ENCODE peak calls at places on chromosome 1, in ten cellular contexts. I is fibroblast of lung, S is MM.1S, Z is HCT116, H is GM12878, E is GM23248, G is mammary epithelial cell, T is endothelial cell of umbilical vein, D is K562, C is astrocyte. P is an unnamed sample.

GRCh38 chr1:106232128-106232527 is 824.3 kb upstream of the PRMT6 start:
- DNase-seq in I (peak; percentile 4), E (no peak), C (no peak), G (no peak), H (no peak), Z (no peak), S (no peak), D (no peak), T (no peak), P (peak; percentile 7)

GRCh38 chr1:110336300-110337039 is 2.7 kb upstream of the RBM15 start:
- DNase-seq in D (no peak), H (no peak), Z (peak; percentile 39), C (no peak), G (no peak), E (peak; percentile 32), S (no peak), T (no peak), I (no peak), P (no peak)

GRCh38 chr1:56511323-56511722 is 68.0 kb downstream of the PLPP3 start:
- DNase-seq in D (no peak), C (no peak), S (no peak), G (no peak), I (no peak), Z (no peak), E (no peak), T (no peak), H (no peak), P (no peak)

GRCh38 chr1:84504580-84505021 is 1.6 kb upstream of the SPATA1 start:
- DNase-seq in S (no peak), H (no peak), Z (no peak), I (peak; percentile 90), T (peak; percentile 58), D (no peak), G (peak; percentile 53), E (peak; percentile 71), C (peak; percentile 91), P (no peak)

GRCh38 chr1:235866207-235866912 is at the start of gene LYST:
- DNase-seq in D (peak; percentile 32), G (peak; percentile 65), C (no peak), Z (no peak), H (no peak), E (peak; percentile 78), T (peak; percentile 56), S (peak; percentile 75), I (peak; percentile 32), P (no peak)

GRCh38 chr1:89898150-89898549 is 77.3 kb downstream of the LRRC8D start:
- DNase-seq in E (no peak), I (no peak), G (no peak), C (no peak), S (no peak), H (no peak), T (peak; percentile 49), Z (no peak), D (no peak), P (no peak)

GRCh38 chr1:206769331-206769731 is 1.2 kb upstream of the IL19 start:
- DNase-seq in D (no peak), I (no peak), G (no peak), S (peak; percentile 93), E (no peak), C (no peak), H (peak; percentile 96), Z (no peak), T (no peak), P (no peak)

GRCh38 chr1:8875216-8875861 is 3.1 kb downstream of the ENO1 start:
- DNase-seq in G (no peak), Z (no peak), S (no peak), I (no peak), H (no peak), T (peak; percentile 44), D (no peak), E (no peak), C (no peak), P (no peak)

GRCh38 chr1:116433283-116434257 is 60.5 kb downstream of the ATP1A1 start:
- DNase-seq in Z (no peak), G (peak; percentile 94), I (peak; percentile 78), T (no peak), C (peak; percentile 75), D (peak; percentile 63), S (no peak), H (no peak), E (peak; percentile 44), P (no peak)

GRCh38 chr1:116429821-116430374 is 56.9 kb downstream of the ATP1A1 start:
- DNase-seq in H (no peak), Z (no peak), C (no peak), G (no peak), E (no peak), T (no peak), I (no peak), D (no peak), S (no peak), P (no peak)

GRCh38 chr1:116434849-116435248 is 61.8 kb downstream of the ATP1A1 start:
- DNase-seq in H (no peak), Z (no peak), C (no peak), T (no peak), E (no peak), S (no peak), G (no peak), D (no peak), I (peak; percentile 3), P (no peak)

GRCh38 chr1:116432655-116433282 is 59.7 kb downstream of the ATP1A1 start:
- DNase-seq in H (no peak), E (no peak), C (no peak), T (no peak), Z (no peak), G (no peak), D (no peak), S (no peak), I (no peak), P (no peak)

GRCh38 chr1:116431870-116432500 is 58.9 kb downstream of the ATP1A1 start:
- DNase-seq in T (no peak), S (no peak), D (no peak), Z (no peak), H (no peak), E (no peak), I (no peak), C (no peak), G (no peak), P (no peak)
- H3K4me1 ChIP-seq in T (no peaks in the 10 kb centered on the region), S (no peaks in the 10 kb centered on the region), D (peaks cover 16% of the 10 kb centered on the region), Z (no peaks in the 10 kb centered on the region), H (no peaks in the 10 kb centered on the region), E (no peaks in the 10 kb centered on the region), I (no peaks in the 10 kb centered on the region), C (peaks cover 8% of the 10 kb centered on the region), G (peaks cover 20% of the 10 kb centered on the region), P (no peaks in the 10 kb centered on the region)

GRCh38 chr1:162823771-162824525 is 33.4 kb downstream of the HSD17B7 start:
- DNase-seq in G (no peak), Z (no peak), E (peak; percentile 25), S (no peak), T (no peak), C (no peak), I (no peak), D (no peak), H (no peak), P (no peak)

GRCh38 chr1:162823231-162823630 is 32.7 kb downstream of the HSD17B7 start:
- DNase-seq in T (peak; percentile 14), G (no peak), S (no peak), Z (no peak), C (no peak), H (no peak), E (no peak), D (no peak), I (no peak), P (no peak)

DNA sequence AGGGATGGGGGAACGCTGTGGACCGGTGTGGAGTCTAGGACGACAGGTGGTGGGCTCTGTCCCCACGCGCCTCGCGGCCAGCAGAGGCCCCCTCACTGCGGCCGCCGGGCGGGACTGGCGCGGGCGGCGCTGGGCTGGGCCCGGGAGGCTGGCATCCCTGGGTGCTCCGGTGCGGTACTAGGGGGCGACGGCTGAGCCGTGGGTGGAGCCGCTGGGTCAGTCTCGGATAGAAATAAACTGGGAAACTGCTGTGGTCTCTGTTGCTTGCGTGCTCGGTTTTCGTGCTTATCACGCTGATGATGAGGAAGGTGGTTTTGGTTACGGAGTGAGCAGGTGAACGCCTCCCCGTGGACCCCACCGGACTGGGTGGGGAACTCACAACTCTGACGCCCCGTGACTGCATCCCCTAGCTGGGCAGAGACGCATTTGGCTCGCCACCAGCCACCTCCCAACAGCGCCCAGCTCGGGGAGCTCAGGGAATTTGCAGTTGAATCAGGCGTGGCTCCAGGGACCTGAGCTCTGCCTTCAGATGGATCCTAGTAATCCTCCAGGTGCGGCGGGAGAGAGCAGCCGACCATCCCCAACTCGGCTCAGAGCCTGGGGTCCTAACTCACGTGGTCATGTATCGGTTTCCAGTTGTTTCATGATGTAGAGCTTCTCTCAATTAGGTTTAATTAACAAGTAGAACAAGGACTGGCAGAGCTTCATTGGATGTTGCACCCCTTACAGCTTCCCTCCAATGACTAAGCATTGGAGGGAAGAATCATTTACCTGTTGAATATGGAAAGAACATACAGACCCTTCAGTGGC is 32.1 kb downstream of the HSD17B7 start:
- DNase-seq in Z (peak; percentile 13), C (no peak), T (peak; percentile 25), I (peak; percentile 13), S (no peak), G (no peak), H (no peak), E (peak; percentile 34), D (no peak), P (no peak)
- TF ChIP-seq EZH2 in Z (no peak), C (no peak), T (no peak), I (no peak), S (no peak), G (no peak), H (no peak), E (no peak), D (no peak), P (no peak)

GRCh38 chr1:15966956-15967344 is 9.0 kb downstream of the ZBTB17 start:
- DNase-seq in Z (no peak), G (no peak), S (no peak), T (no peak), H (no peak), E (no peak), D (no peak), C (no peak), I (no peak), P (no peak)

GRCh38 chr1:15963968-15964648 is 11.8 kb downstream of the ZBTB17 start:
- DNase-seq in S (no peak), C (no peak), H (no peak), G (no peak), E (no peak), Z (no peak), D (no peak), T (no peak), I (no peak), P (no peak)

GRCh38 chr1:15968172-15968571 is 7.7 kb downstream of the ZBTB17 start:
- DNase-seq in G (no peak), C (no peak), D (no peak), H (no peak), E (no peak), Z (no peak), T (no peak), S (no peak), I (no peak), P (no peak)

GRCh38 chr1:15965228-15965767 is 10.6 kb downstream of the ZBTB17 start:
- DNase-seq in E (peak; percentile 88), C (peak; percentile 83), S (no peak), T (peak; percentile 51), G (peak; percentile 32), I (peak; percentile 82), H (peak; percentile 82), Z (no peak), D (peak; percentile 6), P (no peak)

DNA sequence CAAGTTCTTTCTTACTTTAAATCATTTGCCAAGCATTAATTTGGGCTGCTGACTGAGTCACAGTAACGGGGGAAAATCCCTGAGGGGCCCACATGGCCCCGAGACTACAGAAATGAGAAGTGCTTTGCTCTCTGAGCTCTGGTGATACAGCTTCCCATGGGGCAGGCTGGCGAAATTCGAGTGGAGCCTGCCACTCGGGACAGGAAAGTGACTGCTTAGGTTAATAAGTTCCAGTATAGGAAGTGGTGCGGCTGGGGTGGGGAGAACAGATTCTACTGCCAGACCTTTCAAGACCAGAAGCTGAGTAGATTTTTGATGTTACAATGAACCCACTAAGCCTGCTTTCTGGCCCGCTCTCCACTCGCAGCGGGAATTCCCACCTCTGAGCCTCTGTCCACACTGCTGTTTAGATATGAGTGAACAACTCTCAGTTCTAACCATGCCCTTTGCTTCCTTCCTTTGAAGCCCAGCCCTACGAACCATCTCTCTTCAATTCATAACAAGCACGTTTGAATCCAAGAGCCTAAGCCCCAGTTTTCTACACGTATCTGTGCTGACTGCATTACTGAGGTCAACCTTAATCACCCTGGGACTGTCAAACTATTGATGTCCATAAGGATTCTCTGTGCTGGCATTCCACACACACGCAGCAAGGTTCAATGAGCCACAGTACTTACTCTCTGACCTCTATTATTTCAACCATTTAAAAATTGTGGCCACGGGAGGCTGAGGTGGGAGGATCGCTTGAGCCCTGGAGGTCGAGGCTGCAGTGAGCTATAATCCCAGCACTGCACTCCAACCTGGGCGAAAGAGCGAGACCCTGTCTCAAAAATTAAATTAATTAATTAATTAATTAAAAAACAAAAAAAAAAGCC is 9.6 kb downstream of the ZBTB17 start:
- DNase-seq in I (peak; percentile 52), D (no peak), T (peak; percentile 48), S (no peak), Z (no peak), G (no peak), E (peak; percentile 86), H (peak; percentile 94), C (peak; percentile 34), P (no peak)
- H3K9ac ChIP-seq in I (no peak overlapping the region), D (peak overlapping the region; percentile 1), T (no peak overlapping the region), S (no peak overlapping the region), Z (no peak overlapping the region), G (no peak overlapping the region), E (peak overlapping the region; percentile 70), H (peak overlapping the region; percentile 58), C (peak overlapping the region; percentile 58), P (peak overlapping the region; percentile 51)

DNA sequence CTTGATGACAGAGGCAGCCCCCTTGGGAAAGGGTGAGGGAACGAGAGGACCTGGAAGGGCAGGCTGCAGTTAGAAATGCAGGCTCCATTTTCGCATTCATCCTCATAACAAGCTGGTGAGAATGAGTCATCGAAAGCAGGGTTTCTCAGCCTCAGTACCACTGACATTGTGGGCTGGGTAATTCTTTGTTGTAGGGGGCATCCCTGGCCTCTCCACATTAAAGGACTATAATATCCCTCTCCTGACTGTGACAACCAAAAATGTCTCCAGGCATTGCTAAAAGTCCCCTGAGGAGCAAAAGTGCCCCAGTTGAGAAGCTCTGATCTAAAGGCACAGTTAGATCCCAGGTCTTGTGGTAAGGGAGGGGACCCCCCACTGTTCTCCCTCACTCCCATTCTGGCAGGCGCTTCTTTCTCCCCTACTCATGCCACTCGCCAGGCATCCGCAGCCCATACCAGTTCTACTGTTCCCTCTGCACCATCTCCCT is 20.4 kb downstream of the KCNN3 start:
- DNase-seq in I (no peak), S (no peak), Z (no peak), D (no peak), C (no peak), G (no peak), T (no peak), E (no peak), H (peak; percentile 60), P (no peak)
- H3K4me1 ChIP-seq in I (no peaks in the 10 kb centered on the region), S (peaks cover 12% of the 10 kb centered on the region), Z (no peaks in the 10 kb centered on the region), D (peaks cover 11% of the 10 kb centered on the region), C (peaks cover 7% of the 10 kb centered on the region), G (no peaks in the 10 kb centered on the region), T (no peaks in the 10 kb centered on the region), E (no peaks in the 10 kb centered on the region), H (peaks cover 37% of the 10 kb centered on the region), P (no peaks in the 10 kb centered on the region)